ENCODE peak calls at places on chromosomes 7 and 10, in eight cellular contexts. Y is AG04450; O is cardiac muscle cell; T is NCI-H226; D is kidney tubule cell; Q is activated CD4-positive, alpha-beta T cell treated with anti-CD3 and anti-CD28 coated beads for 48 hours; G is AG08395; W is 8988T. B is an unnamed sample.

GRCh38 chr10:119652361-119652760 is 1.2 kb downstream of the BAG3 start:
- DNase-seq in Y (peak), O (peak), T (peak), D (peak), Q (no peak), G (peak), W (no peak), B (no peak)

GRCh38 chr7:50207251-50207564 is 97.3 kb upstream of the IKZF1 start:
- DNase-seq in Y (no peak), O (no peak), T (no peak), D (no peak), Q (no peak), G (no peak), W (no peak), B (no peak)

GRCh38 chr7:17234398-17235021 is 63.9 kb upstream of the AHR start:
- DNase-seq in Y (peak), O (peak), T (peak), D (peak), Q (peak), G (peak), W (no peak), B (no peak)

GRCh38 chr10:58839771-58840170 is 327.1 kb downstream of the BICC1 start:
- DNase-seq in Y (no peak), O (peak), T (peak), D (no peak), Q (no peak), G (peak), W (no peak), B (no peak)

GRCh38 chr7:151601521-151602305 is 82.0 kb upstream of the RHEB start:
- DNase-seq in Y (no peak), O (peak), T (peak), D (no peak), Q (no peak), G (no peak), W (no peak), B (no peak)

GRCh38 chr10:33553951-33554571 is 219.6 kb upstream of the NRP1 start:
- DNase-seq in Y (no peak), O (no peak), T (no peak), D (no peak), Q (no peak), G (no peak), W (no peak), B (no peak)

GRCh38 chr10:13961096-13961495 is 369.6 kb downstream of the FRMD4A start:
- DNase-seq in Y (peak), O (peak), T (peak), D (peak), Q (no peak), G (peak), W (no peak), B (no peak)

GRCh38 chr10:108849688-108850087 is 1073.6 kb downstream of the XPNPEP1 start:
- DNase-seq in Y (no peak), O (no peak), T (no peak), D (no peak), Q (no peak), G (no peak), W (no peak), B (no peak)

GRCh38 chr10:727162-727790 is 37.8 kb upstream of the DIP2C start:
- DNase-seq in Y (no peak), O (no peak), T (no peak), D (no peak), Q (no peak), G (no peak), W (no peak), B (no peak)

GRCh38 chr7:75813781-75814236 is at the start of gene CCL24:
- DNase-seq in Y (no peak), O (no peak), T (no peak), D (no peak), Q (no peak), G (no peak), W (no peak), B (no peak)

GRCh38 chr10:10677479-10677878 is 340.2 kb upstream of the CELF2 start:
- DNase-seq in Y (peak), O (peak), T (peak), D (peak), Q (peak), G (peak), W (no peak), B (peak)

GRCh38 chr7:118328505-118329211 is 104.2 kb downstream of the ANKRD7 start:
- DNase-seq in Y (no peak), O (no peak), T (no peak), D (no peak), Q (no peak), G (no peak), W (no peak), B (no peak)

GRCh38 chr7:50068850-50069551 is 24.0 kb downstream of the ZPBP start:
- DNase-seq in Y (no peak), O (peak), T (no peak), D (peak), Q (peak), G (no peak), W (no peak), B (no peak)

B was measured in uterus.